ENCODE peak calls at places on chromosomes 5 and 9, in six cellular contexts. P, T, H, Y, L and B are unnamed samples.

GRCh38 chr5:51347704-51348103 is 35.5 kb upstream of the ISL1 start:
- DNase-seq in P (no peak), T (no peak), H (peak; percentile 8), Y (no peak), L (no peak), B (no peak)

GRCh38 chr5:77167695-77168111 is 42.8 kb upstream of the PDE8B start:
- DNase-seq in P (no peak), T (no peak), H (no peak), Y (no peak), L (no peak), B (no peak)

GRCh38 chr5:107477492-107477891 is 193.2 kb downstream of the EFNA5 start:
- DNase-seq in P (no peak), T (no peak), H (no peak), Y (no peak), L (no peak), B (no peak)

GRCh38 chr5:54090495-54091084 is 219.8 kb downstream of the ARL15 start:
- DNase-seq in P (no peak), T (peak; percentile 15), H (no peak), Y (peak; percentile 24), L (peak; percentile 27), B (no peak)

GRCh38 chr9:93031629-93032431 is 26.7 kb upstream of the SUSD3 start:
- DNase-seq in P (no peak), T (no peak), H (no peak), Y (no peak), L (no peak), B (no peak)

GRCh38 chr9:95103385-95104087 is 214.0 kb downstream of the FANCC start:
- DNase-seq in P (no peak), T (no peak), H (no peak), Y (no peak), L (no peak), B (no peak)

GRCh38 chr9:122619996-122620395 is 5.5 kb downstream of the OR1Q1 start:
- DNase-seq in P (no peak), T (no peak), H (no peak), Y (no peak), L (no peak), B (no peak)

GRCh38 chr9:88835038-88835466 is 156.2 kb upstream of the S1PR3 start:
- DNase-seq in P (no peak), T (no peak), H (peak; percentile 60), Y (peak; percentile 86), L (peak; percentile 93), B (no peak)

GRCh38 chr5:44332360-44332971 is 56.8 kb downstream of the FGF10 start:
- DNase-seq in P (no peak), T (peak; percentile 10), H (peak; percentile 64), Y (peak; percentile 38), L (peak; percentile 15), B (no peak)

GRCh38 chr9:468766-469496 is 254.3 kb downstream of the DOCK8 start:
- DNase-seq in P (peak; percentile 15), T (no peak), H (no peak), Y (no peak), L (peak; percentile 36), B (no peak)

GRCh38 chr5:21810737-21811316 is 1042.3 kb downstream of the CDH12 start:
- DNase-seq in P (no peak), T (peak; percentile 10), H (no peak), Y (peak; percentile 20), L (peak; percentile 1), B (no peak)

GRCh38 chr5:61029456-61030162 is 84.6 kb downstream of the NDUFAF2 start:
- DNase-seq in P (no peak), T (no peak), H (no peak), Y (no peak), L (no peak), B (no peak)

GRCh38 chr5:95958308-95959014 is 3.2 kb downstream of the ELL2 start:
- DNase-seq in P (no peak), T (no peak), H (no peak), Y (no peak), L (peak; percentile 19), B (no peak)

GRCh38 chr5:132905938-132906337 is 32.5 kb downstream of the LEAP2 start:
- DNase-seq in P (no peak), T (no peak), H (no peak), Y (peak; percentile 16), L (peak; percentile 9), B (no peak)

GRCh38 chr5:169270827-169271226 is 30.1 kb downstream of the SLIT3 start:
- DNase-seq in P (no peak), T (no peak), H (no peak), Y (no peak), L (no peak), B (no peak)

GRCh38 chr5:43208658-43209057 is 16.6 kb downstream of the NIM1K start:
- DNase-seq in P (no peak), T (no peak), H (no peak), Y (no peak), L (no peak), B (no peak)

GRCh38 chr5:154546719-154547118 is 68.7 kb upstream of the HAND1 start:
- DNase-seq in P (no peak), T (no peak), H (no peak), Y (no peak), L (no peak), B (no peak)

GRCh38 chr9:88237454-88238280 is 99.4 kb upstream of the SPATA31C2 start:
- DNase-seq in P (no peak), T (no peak), H (no peak), Y (no peak), L (no peak), B (no peak)

GRCh38 chr5:29015523-29015922 is 1977.1 kb upstream of the CDH9 start:
- DNase-seq in P (no peak), T (no peak), H (no peak), Y (no peak), L (no peak), B (no peak)

GRCh38 chr9:130116346-130116745 is 55.9 kb upstream of the NCS1 start:
- DNase-seq in P (no peak), T (no peak), H (no peak), Y (no peak), L (no peak), B (no peak)

GRCh38 chr9:68472119-68472518 is 68.6 kb downstream of the TMEM252 start:
- DNase-seq in P (no peak), T (no peak), H (no peak), Y (no peak), L (no peak), B (no peak)

GRCh38 chr5:169647566-169647965 is 10.5 kb downstream of the DOCK2 start:
- DNase-seq in P (no peak), T (no peak), H (no peak), Y (peak; percentile 49), L (no peak), B (no peak)

GRCh38 chr5:67214036-67214435 is 17.4 kb upstream of the CD180 start:
- DNase-seq in P (no peak), T (no peak), H (no peak), Y (no peak), L (no peak), B (no peak)

GRCh38 chr9:107727113-107727780 is 237.7 kb upstream of the KLF4 start:
- DNase-seq in P (no peak), T (no peak), H (no peak), Y (no peak), L (no peak), B (no peak)

GRCh38 chr9:136314944-136315343 is 11.1 kb upstream of the CCDC187 start:
- DNase-seq in P (no peak), T (no peak), H (no peak), Y (no peak), L (no peak), B (no peak)

GRCh38 chr5:176870110-176870591 is 29.0 kb downstream of the HK3 start:
- DNase-seq in P (no peak), T (peak; percentile 80), H (no peak), Y (no peak), L (no peak), B (no peak)

GRCh38 chr9:76135902-76136301 is 245.4 kb downstream of the PCSK5 start:
- DNase-seq in P (no peak), T (no peak), H (no peak), Y (no peak), L (no peak), B (no peak)

GRCh38 chr5:147613359-147613758 is 103.5 kb upstream of the DPYSL3 start:
- DNase-seq in P (no peak), T (no peak), H (no peak), Y (no peak), L (no peak), B (no peak)

GRCh38 chr5:172059661-172060100 is 53.2 kb upstream of the FBXW11 start:
- DNase-seq in P (no peak), T (peak; percentile 61), H (no peak), Y (peak; percentile 32), L (no peak), B (no peak)

GRCh38 chr9:95434116-95435073 is 82.4 kb downstream of the PTCH1 start:
- DNase-seq in P (no peak), T (no peak), H (no peak), Y (peak; percentile 74), L (no peak), B (no peak)